ENCODE peak calls at places on chromosomes 7 and 10, in four cellular contexts. F is activated CD4-positive, alpha-beta T cell treated with anti-CD3 and anti-CD28 coated beads, Interleukin-2, amount 10 ng/mL, durations not matched to agents 24 days and 14 days; W is stimulated activated CD4-positive, alpha-beta T cell treated with anti-CD3 and anti-CD28 coated beads, Interleukin-1b, Interleukin-23, amount 100 ng/mL, for 4 hours; G is NCI-H510A. C is an unnamed sample.

GRCh38 chr7:94222516-94222915 is 172.2 kb upstream of the COL1A2 start:
- DNase-seq in F (no peak), W (no peak), G (no peak), C (no peak)

GRCh38 chr7:134154581-134155130 is 27.5 kb downstream of the LRGUK start:
- DNase-seq in F (no peak), W (no peak), G (no peak), C (no peak)

GRCh38 chr7:38224392-38224791 is 46.3 kb downstream of the STARD3NL start:
- DNase-seq in F (no peak), W (no peak), G (no peak), C (no peak)

GRCh38 chr7:118153551-118154177 is 30.3 kb upstream of the LSM8 start:
- DNase-seq in F (peak; percentile 74), W (no peak), G (no peak), C (no peak)

GRCh38 chr10:104059364-104059763 is 26.3 kb downstream of the COL17A1 start:
- DNase-seq in F (no peak), W (no peak), G (no peak), C (peak; percentile 65)

GRCh38 chr7:41702635-41703371 is at the start of gene INHBA:
- DNase-seq in F (no peak), W (no peak), G (no peak), C (no peak)

GRCh38 chr7:20158684-20159083 is 58.5 kb downstream of the MACC1 start:
- DNase-seq in F (no peak), W (no peak), G (no peak), C (no peak)

GRCh38 chr7:87339373-87339897 is 6.0 kb upstream of the CROT start:
- DNase-seq in F (no peak), W (no peak), G (no peak), C (no peak)

GRCh38 chr7:91285966-91286365 is 21.7 kb downstream of the FZD1 start:
- DNase-seq in F (no peak), W (no peak), G (no peak), C (no peak)